ENCODE peak calls at places on chromosomes 16 and 17, in four cellular contexts. U is OCI-LY7, S is dorsolateral prefrontal cortex, N is fibroblast of the aortic adventitia. E is an unnamed sample.

GRCh38 chr17:8563981-8564602 is 66.4 kb downstream of the MYH10 start:
- DNase-seq in S (no peak), N (peak), U (no peak), E (peak)

GRCh38 chr17:81567191-81567590 is 15.0 kb upstream of the FAAP100 start:
- DNase-seq in N (no peak), S (no peak), U (no peak), E (no peak)

GRCh38 chr17:77281024-77281903 is 140.5 kb downstream of the SEC14L1 start:
- DNase-seq in S (no peak), N (no peak), U (peak), E (no peak)

GRCh38 chr17:7014261-7014994 is 2.0 kb downstream of the RNASEK start:
- DNase-seq in N (peak), U (peak), S (peak), E (peak)

GRCh38 chr17:76383645-76384221 is 676 bp upstream of the SPHK1 start:
- DNase-seq in U (peak), N (peak), S (no peak), E (peak)

GRCh38 chr17:49516190-49516589 is 21.1 kb downstream of the NGFR start:
- DNase-seq in U (no peak), S (no peak), N (peak), E (no peak)

GRCh38 chr17:39246274-39246673 is 20.5 kb upstream of the STAC2 start:
- DNase-seq in U (no peak), N (no peak), S (no peak), E (no peak)

GRCh38 chr17:40399185-40399584 is 18.5 kb downstream of the TOP2A start:
- DNase-seq in N (peak), U (peak), S (no peak), E (peak)

GRCh38 chr17:41620583-41621434 is 3.6 kb downstream of the KRT17 start:
- DNase-seq in N (no peak), U (no peak), S (no peak), E (peak)

GRCh38 chr16:89561195-89562026 is 929 bp downstream of the RPL13 start:
- DNase-seq in U (no peak), S (no peak), N (no peak), E (no peak)

GRCh38 chr17:6548578-6549330 is 7.6 kb downstream of the PITPNM3 start:
- DNase-seq in U (peak), S (no peak), N (no peak), E (no peak)

GRCh38 chr17:18257747-18258355 is 687 bp downstream of the FLII start:
- DNase-seq in N (peak), U (peak), S (peak), E (peak)

GRCh38 chr17:57739402-57740224 is 5.5 kb downstream of the CCDC182 start:
- DNase-seq in N (no peak), U (peak), S (no peak), E (peak)

GRCh38 chr17:4631836-4632582 is 9.5 kb downstream of the ALOX15 start:
- DNase-seq in N (no peak), U (no peak), S (no peak), E (no peak)

GRCh38 chr17:30095507-30096244 is 20.9 kb upstream of the NSRP1 start:
- DNase-seq in S (no peak), U (peak), N (peak), E (peak)

GRCh38 chr17:63974594-63975192 is 2.0 kb upstream of the SCN4A start:
- DNase-seq in N (peak), S (no peak), U (no peak), E (peak)

GRCh38 chr16:4488486-4488967 is 12.3 kb downstream of the HMOX2 start:
- DNase-seq in S (no peak), N (peak), U (no peak), E (no peak)

GRCh38 chr17:56812971-56813388 is 20.7 kb downstream of the C17orf67 start:
- DNase-seq in S (no peak), N (no peak), U (no peak), E (no peak)

GRCh38 chr16:89823087-89823823 is 5.0 kb upstream of the SPIRE2 start:
- DNase-seq in S (no peak), N (no peak), U (no peak), E (no peak)

GRCh38 chr17:55660171-55660886 is 62.3 kb downstream of the TMEM100 start:
- DNase-seq in U (peak), S (no peak), N (peak), E (peak)

GRCh38 chr17:76431509-76431908 is 21.4 kb downstream of the UBE2O start:
- DNase-seq in N (no peak), U (no peak), S (no peak), E (no peak)

GRCh38 chr16:75555213-75555706 is 792 bp downstream of the TMEM231 start:
- DNase-seq in N (peak), S (peak), U (peak), E (peak)

GRCh38 chr17:79987187-79987889 is 48.3 kb downstream of the TBC1D16 start:
- DNase-seq in N (no peak), S (no peak), U (no peak), E (no peak)

GRCh38 chr17:58368860-58369213 is 16.8 kb upstream of the SUPT4H1 start:
- DNase-seq in S (no peak), U (peak), N (no peak), E (no peak)

GRCh38 chr17:6913608-6914443 is 82.0 kb upstream of the ALOX12 start:
- DNase-seq in U (peak), S (peak), N (peak), E (peak)

GRCh38 chr16:709651-710499 is 4.3 kb upstream of the FBXL16 start:
- DNase-seq in N (peak), S (peak), U (no peak), E (peak)

GRCh38 chr16:87951550-87952538 is 610 bp downstream of the BANP start:
- DNase-seq in N (peak), S (no peak), U (peak), E (peak)
- TF ChIP-seq CTCF in N (peak), S (no peak), U (peak), E (no peak)

DNA sequence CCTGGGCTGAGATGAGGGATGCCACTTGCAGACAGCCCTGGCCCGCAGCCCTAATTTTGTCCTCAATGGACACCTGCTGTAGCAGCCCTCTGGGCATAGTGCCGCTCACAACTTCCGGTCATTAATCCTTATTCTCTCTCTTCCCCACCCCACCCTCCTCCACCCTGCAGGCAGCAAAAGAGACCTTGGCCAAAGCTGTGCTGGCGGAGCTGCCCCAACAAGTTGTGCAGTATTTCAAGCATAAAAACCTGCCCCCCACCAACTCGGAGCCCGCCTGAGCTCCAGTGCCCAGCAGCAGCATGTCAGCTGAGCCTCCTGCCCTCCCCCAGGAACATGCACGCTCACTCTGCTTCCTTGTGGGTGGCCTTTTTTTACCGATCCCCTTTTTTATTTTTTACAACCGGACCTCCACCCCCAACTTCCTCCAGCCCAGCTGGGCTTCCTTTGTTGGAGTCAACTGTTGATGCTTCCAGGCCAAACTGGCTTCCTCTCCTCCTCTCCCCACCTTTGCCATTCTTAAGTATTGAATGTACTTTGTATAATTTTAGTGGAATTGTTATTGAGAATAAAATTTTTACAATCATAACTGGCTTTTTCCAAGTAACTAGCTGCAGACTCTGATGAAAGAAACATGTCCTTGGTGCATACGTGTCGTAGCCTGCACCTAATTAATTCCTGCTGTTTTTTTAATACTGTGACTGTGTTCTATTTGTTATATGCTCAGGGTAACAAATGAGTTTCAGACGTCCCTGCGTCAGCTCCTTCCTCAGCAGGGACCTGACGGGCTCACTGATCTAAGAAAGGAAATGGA is 38.3 kb downstream of the PSME3IP1 start:
- DNase-seq in S (no peak), U (peak), N (peak), E (peak)
- H3K4me3 ChIP-seq in S (no peak), U (peak), N (no peak), E (no peak)

DNA sequence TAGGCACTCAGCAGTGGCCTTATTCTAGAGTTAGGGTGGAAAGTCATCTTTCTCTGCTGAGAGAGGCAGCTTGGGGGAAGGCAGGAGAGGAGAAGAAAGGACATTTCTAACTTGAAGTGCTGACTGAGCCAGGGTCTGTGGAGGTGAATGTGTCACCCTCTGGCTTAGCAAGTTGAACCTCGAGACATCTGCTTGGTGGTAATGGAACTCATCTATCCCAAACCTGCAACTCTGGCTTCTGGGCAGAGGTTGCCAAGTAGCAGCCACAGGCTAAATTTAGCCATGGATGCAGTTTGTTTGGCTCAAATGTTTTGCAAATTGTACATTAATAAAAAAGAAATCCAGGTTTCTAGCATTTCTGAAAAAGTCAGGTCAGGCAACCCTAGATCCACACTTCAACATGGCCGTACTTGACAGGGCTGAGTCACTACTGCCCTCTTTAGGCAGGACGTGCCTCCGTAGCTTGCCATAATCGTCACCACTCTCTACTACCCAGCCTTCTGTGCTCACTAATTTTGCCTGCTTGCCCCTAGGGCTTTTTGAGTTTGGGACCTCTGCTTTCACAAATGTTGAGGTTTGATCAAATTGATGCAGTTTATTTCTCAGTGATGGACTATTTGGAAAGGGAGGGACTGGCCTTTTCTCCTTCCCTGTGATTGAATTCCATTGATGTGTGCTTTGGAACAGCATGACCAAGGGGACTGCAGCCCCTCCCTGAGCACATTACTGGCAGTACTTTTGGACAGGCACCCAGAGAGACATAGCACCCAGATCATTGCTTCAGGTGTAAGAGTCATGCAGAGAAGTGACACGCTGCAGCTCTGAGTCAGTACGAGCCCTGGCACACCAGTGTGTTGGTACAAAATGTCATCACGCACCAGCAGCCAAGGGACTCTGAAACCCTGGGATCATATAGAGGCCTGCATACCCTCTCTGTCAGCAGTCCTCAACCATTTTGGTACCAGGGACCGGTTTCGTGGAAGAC is 5.2 kb downstream of the CDH13 start:
- DNase-seq in N (no peak), S (no peak), U (no peak), E (no peak)
- TF ChIP-seq CTCF in N (no peak), S (no peak), U (peak), E (peak)

DNA sequence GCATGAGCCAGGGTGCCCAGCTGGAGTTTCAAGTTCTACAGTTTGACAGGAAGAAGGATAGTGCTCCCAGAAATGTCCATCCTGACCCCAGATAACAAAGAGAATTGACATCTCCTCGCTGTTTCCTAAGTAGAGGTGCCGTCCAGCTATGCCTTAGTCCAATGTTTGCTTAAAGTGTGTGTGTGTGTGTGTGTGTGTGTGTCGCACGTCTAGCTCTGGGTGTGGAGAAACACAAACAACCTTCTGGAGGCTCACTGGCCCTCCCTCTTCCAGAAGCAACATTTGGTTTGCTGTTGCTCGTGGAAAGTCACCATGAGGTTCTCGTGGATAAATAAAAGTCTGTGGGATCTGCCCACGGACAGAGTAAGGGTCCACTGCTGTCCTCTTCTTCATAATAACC is 22.1 kb downstream of the EMP2 start:
- DNase-seq in N (no peak), U (no peak), S (no peak), E (no peak)
- H3K4me3 ChIP-seq in N (peak), U (no peak), S (no peak), E (peak)

GRCh38 chr16:81462683-81463082 is 18.1 kb downstream of the CMIP start:
- DNase-seq in N (no peak), U (no peak), S (no peak), E (no peak)
- TF ChIP-seq CTCF in N (no peak), U (no peak), S (no peak), E (no peak)

GRCh38 chr16:27334874-27335273 is 21.1 kb downstream of the IL4R start:
- DNase-seq in U (no peak), N (no peak), S (no peak), E (no peak)
- H3K4me3 ChIP-seq in U (no peak), N (no peak), S (no peak), E (no peak)